ENCODE peak calls at places on chromosome 7, in nine cellular contexts. D is stomach, N is K562, E is spleen, H is suprapubic skin, O is GM12878, U is prostate gland, Y is HL-60, X is breast epithelium. F is an unnamed sample.

GRCh38 chr7:149598721-149599308 is 101.2 kb upstream of the ZNF746 start:
- DNase-seq in E (no peak), Y (peak; percentile 20), D (no peak), O (no peak), X (no peak), H (no peak), U (peak; percentile 55), N (peak; percentile 54), F (no peak)

GRCh38 chr7:149854611-149855367 is 16.6 kb downstream of the ZNF862 start:
- DNase-seq in U (peak; percentile 79), O (no peak), E (no peak), H (peak; percentile 65), X (peak; percentile 76), Y (no peak), N (peak; percentile 71), D (peak; percentile 90), F (peak; percentile 71)

GRCh38 chr7:4631664-4632171 is 50.4 kb upstream of the FOXK1 start:
- DNase-seq in E (peak; percentile 65), Y (no peak), N (peak; percentile 84), O (no peak), X (peak; percentile 72), U (peak; percentile 84), H (peak; percentile 92), D (peak; percentile 73), F (peak; percentile 85)

GRCh38 chr7:41116817-41117216 is 586.1 kb downstream of the INHBA start:
- DNase-seq in N (no peak), Y (no peak), H (no peak), E (no peak), O (no peak), D (no peak), U (no peak), X (no peak), F (no peak)

GRCh38 chr7:101815826-101816488 is 1.5 kb upstream of the CUX1 start:
- DNase-seq in U (peak; percentile 57), E (peak; percentile 93), D (peak; percentile 79), H (peak; percentile 72), X (no peak), N (peak; percentile 88), O (no peak), Y (peak; percentile 74), F (peak; percentile 79)

GRCh38 chr7:132066776-132067175 is 509.5 kb downstream of the PLXNA4 start:
- DNase-seq in D (no peak), E (no peak), U (no peak), N (no peak), O (no peak), H (no peak), Y (no peak), X (no peak), F (peak; percentile 20)

GRCh38 chr7:114243019-114243507 is 171.6 kb upstream of the FOXP2 start:
- DNase-seq in X (no peak), D (no peak), H (no peak), U (no peak), Y (no peak), O (no peak), E (no peak), N (no peak), F (no peak)

GRCh38 chr7:55992346-55992745 is 28.0 kb downstream of the NIPSNAP2 start:
- DNase-seq in H (no peak), N (no peak), X (no peak), U (no peak), Y (no peak), O (no peak), E (no peak), D (no peak), F (no peak)

GRCh38 chr7:33185786-33186185 is 56.4 kb downstream of the BBS9 start:
- DNase-seq in U (no peak), X (no peak), E (no peak), O (no peak), N (peak; percentile 64), Y (peak; percentile 15), H (no peak), D (no peak), F (no peak)

GRCh38 chr7:34759477-34760125 is 101.6 kb downstream of the NPSR1 start:
- DNase-seq in Y (no peak), D (no peak), U (no peak), X (no peak), H (no peak), O (no peak), E (no peak), N (peak; percentile 30), F (no peak)

GRCh38 chr7:141427134-141427533 is 124.1 kb upstream of the AGK start:
- DNase-seq in Y (no peak), U (no peak), E (no peak), N (no peak), O (no peak), D (no peak), H (no peak), X (no peak), F (no peak)

GRCh38 chr7:150977382-150978135 is 562 bp downstream of the KCNH2 start:
- DNase-seq in U (no peak), X (no peak), H (no peak), N (no peak), O (no peak), Y (no peak), E (no peak), D (no peak), F (no peak)

GRCh38 chr7:33710608-33711007 is 194.7 kb upstream of the BMPER start:
- DNase-seq in D (no peak), N (no peak), E (no peak), U (no peak), O (no peak), H (no peak), Y (no peak), X (no peak), F (no peak)

GRCh38 chr7:13639416-13639815 is 350.1 kb downstream of the ETV1 start:
- DNase-seq in U (no peak), H (no peak), D (no peak), N (no peak), Y (no peak), E (no peak), X (no peak), O (no peak), F (no peak)

GRCh38 chr7:44257618-44258422 is 57.0 kb downstream of the YKT6 start:
- DNase-seq in Y (no peak), H (no peak), O (peak; percentile 89), E (peak; percentile 91), D (peak; percentile 34), X (no peak), U (no peak), N (peak; percentile 85), F (peak; percentile 28)

GRCh38 chr7:133095119-133095671 is 13.3 kb upstream of the CHCHD3 start:
- DNase-seq in X (no peak), H (no peak), Y (no peak), N (no peak), O (no peak), U (no peak), D (no peak), E (no peak), F (no peak)

GRCh38 chr7:87933605-87933952 is 472 bp upstream of the ADAM22 start:
- DNase-seq in N (no peak), E (no peak), X (no peak), H (no peak), D (no peak), O (no peak), Y (no peak), U (no peak), F (no peak)

GRCh38 chr7:87934699-87935372 is 785 bp downstream of the ADAM22 start:
- DNase-seq in H (no peak), N (no peak), D (no peak), U (no peak), E (peak; percentile 81), O (no peak), X (no peak), Y (no peak), F (peak; percentile 11)

GRCh38 chr7:87935373-87935706 is 1.3 kb downstream of the ADAM22 start:
- DNase-seq in Y (no peak), E (no peak), O (no peak), X (no peak), H (no peak), D (no peak), N (no peak), U (no peak), F (no peak)

GRCh38 chr7:87933953-87934698 is at the start of gene ADAM22:
- DNase-seq in X (peak; percentile 70), D (peak; percentile 74), O (peak; percentile 83), N (peak; percentile 59), Y (peak; percentile 74), E (peak; percentile 96), H (peak; percentile 90), U (peak; percentile 85), F (peak; percentile 89)
- TF ChIP-seq CTCF in X (no peak), D (no peak), O (peak; percentile 14), N (no peak), Y (no peak), E (no peak), H (no peak), U (peak; percentile 22), F (no peak)

DNA sequence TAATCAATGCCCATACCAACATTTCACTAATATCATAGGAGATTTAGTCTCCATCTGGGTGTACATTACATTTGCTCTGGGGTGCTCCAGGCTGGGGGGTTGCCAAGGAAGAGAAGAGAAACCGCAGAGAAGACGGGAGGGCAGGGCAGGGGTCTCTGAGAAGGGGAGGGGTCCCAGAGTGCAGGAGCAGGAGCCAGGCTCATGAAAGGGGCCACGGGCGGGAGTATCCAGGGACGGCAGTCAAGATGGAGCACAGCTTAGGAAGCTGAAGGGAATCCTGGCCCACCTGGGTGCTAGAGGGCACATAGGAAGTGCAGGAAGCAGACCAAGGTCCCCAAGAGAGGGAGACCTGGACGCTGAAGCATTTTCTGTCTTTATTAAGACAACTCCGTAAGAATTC is 2.2 kb downstream of the LEP start:
- DNase-seq in O (no peak), U (no peak), Y (no peak), X (no peak), D (no peak), E (no peak), N (no peak), H (no peak), F (no peak)
- H3K27ac ChIP-seq in O (no peak overlapping the region), U (no peak overlapping the region), Y (no peak overlapping the region), X (no peak overlapping the region), D (no peak overlapping the region), E (no peak overlapping the region), N (no peak overlapping the region), H (no peak overlapping the region), F (no peak overlapping the region)

DNA sequence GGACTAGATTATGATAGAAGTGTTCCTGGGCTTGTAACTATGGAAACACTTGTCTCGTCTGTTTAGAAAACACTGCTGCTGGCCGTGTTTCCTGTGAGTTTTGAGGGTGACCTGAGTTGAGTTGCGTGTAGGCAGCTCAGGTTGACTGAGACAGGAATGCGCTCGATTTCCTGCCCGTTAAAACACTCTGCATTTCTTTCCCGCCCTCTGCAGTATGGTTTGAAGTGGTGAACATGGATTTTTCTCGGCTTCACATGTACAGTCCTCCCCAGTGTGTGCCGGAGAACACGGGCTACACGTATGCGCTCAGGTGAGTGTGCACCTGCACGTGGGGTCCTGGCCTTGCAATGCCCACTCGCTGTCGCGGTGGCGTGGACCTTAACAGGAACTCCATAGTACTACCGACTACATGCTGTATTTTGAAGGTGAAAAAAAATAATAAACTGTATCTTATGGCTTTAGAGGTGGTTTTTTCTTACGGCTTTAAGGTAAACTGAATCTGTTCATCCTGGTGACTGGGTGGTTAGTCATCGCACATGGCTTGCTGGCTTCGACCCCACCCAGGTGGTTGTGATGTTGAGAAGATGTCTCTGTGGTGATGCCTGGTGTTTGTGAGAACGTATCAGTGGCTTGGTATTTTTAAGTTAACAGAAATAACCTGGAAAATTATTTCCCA is at the start of gene SUN1:
- DNase-seq in N (no peak), H (peak; percentile 51), X (no peak), D (no peak), Y (no peak), U (no peak), O (peak; percentile 26), E (peak; percentile 68), F (no peak)
- TF ChIP-seq POLR2AphosphoS5 in N (no peak), H (no peak), X (no peak), D (no peak), Y (no peak), U (no peak), O (no peak), E (no peak), F (peak; percentile 3)

GRCh38 chr7:130721486-130722277 is 12.3 kb downstream of the KLF14 start:
- DNase-seq in E (peak; percentile 76), O (no peak), N (peak; percentile 86), X (no peak), Y (peak; percentile 26), D (peak; percentile 51), U (peak; percentile 36), H (peak; percentile 77), F (peak; percentile 55)
- TF ChIP-seq CTCF in E (peak; percentile 41), O (no peak), N (peak; percentile 97), X (peak; percentile 34), Y (no peak), D (peak; percentile 25), U (peak; percentile 48), H (peak; percentile 32), F (peak; percentile 46)

F was measured in transverse colon.